ENCODE peak calls at places on chromosome 20, in four cellular contexts. R, E, W and F are unnamed samples.
A peak's percentile ranks its signal among the peaks of the same experiment; 100 is the strongest.

GRCh38 chr20:16575390-16576140 is 2.3 kb upstream of the KIF16B start:
- DNase-seq in W (no peak), E (no peak), R (no peak), F (no peak)

GRCh38 chr20:4112490-4113420 is 97.4 kb upstream of the RNF24 start:
- DNase-seq in W (no peak), E (no peak), R (no peak), F (no peak)

GRCh38 chr20:4216866-4217265 is 201.5 kb upstream of the RNF24 start:
- DNase-seq in E (no peak), R (no peak), W (no peak), F (no peak)

GRCh38 chr20:59808729-59809381 is 124.6 kb downstream of the SYCP2 start:
- DNase-seq in W (no peak), R (peak; percentile 17), E (no peak), F (no peak)

GRCh38 chr20:58007947-58008346 is 220.5 kb downstream of the ANKRD60 start:
- DNase-seq in W (no peak), R (no peak), E (no peak), F (no peak)

GRCh38 chr20:38685853-38686473 is 38.3 kb upstream of the SLC32A1 start:
- DNase-seq in E (peak; percentile 51), R (no peak), W (no peak), F (peak; percentile 38)

GRCh38 chr20:62044671-62045070 is 21.0 kb downstream of the TAF4 start:
- DNase-seq in R (no peak), W (no peak), E (no peak), F (no peak)

GRCh38 chr20:37365760-37366638 is 20.1 kb downstream of the SRC start:
- DNase-seq in W (no peak), R (peak; percentile 26), E (no peak), F (no peak)

GRCh38 chr20:59230385-59230784 is 66.8 kb downstream of the ZNF831 start:
- DNase-seq in W (no peak), E (no peak), R (no peak), F (no peak)

GRCh38 chr20:11270566-11270965 is 596.8 kb upstream of the JAG1 start:
- DNase-seq in W (no peak), E (no peak), R (no peak), F (no peak)

GRCh38 chr20:11271319-11271718 is 597.5 kb upstream of the JAG1 start:
- DNase-seq in E (no peak), R (no peak), W (no peak), F (no peak)

GRCh38 chr20:11266571-11266970 is 592.8 kb upstream of the JAG1 start:
- DNase-seq in W (no peak), E (no peak), R (no peak), F (no peak)

GRCh38 chr20:11267762-11268335 is 594.0 kb upstream of the JAG1 start:
- DNase-seq in R (no peak), E (peak; percentile 22), W (no peak), F (peak; percentile 1)

DNA sequence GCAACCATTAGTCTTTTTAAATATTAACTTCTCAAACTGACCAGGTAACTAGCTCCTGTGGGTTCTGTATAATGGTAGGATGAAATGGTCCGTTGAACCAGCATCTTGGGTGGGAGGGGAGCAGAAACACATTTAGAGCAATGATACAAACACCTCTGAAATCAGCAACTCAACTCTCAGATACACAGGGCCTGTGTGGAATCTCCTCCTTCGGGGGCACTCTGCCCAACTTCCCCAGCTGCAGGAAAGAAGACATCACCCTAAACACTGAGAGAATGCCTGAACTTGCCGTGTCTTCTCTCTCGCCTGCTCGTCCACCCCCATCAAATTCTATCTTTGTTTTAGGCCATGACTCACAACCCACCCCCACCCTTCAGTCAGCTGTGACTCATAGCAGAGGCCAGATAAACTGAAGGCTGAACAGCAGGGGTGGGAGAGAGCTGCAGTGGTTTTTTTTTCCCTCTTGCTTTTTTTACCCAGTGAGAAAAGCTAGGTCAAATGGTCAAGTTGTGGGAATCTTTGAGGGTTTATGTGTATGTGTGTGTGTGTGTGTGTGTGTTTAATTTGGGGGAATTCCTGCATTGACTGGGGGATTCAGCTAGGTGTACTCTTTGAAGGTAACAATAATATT is 593.4 kb upstream of the JAG1 start:
- DNase-seq in R (no peak), W (peak; percentile 86), E (peak; percentile 95), F (peak; percentile 94)
- TF ChIP-seq CTCF in R (no peak), W (peak; percentile 27), E (peak; percentile 38), F (peak; percentile 18)

DNA sequence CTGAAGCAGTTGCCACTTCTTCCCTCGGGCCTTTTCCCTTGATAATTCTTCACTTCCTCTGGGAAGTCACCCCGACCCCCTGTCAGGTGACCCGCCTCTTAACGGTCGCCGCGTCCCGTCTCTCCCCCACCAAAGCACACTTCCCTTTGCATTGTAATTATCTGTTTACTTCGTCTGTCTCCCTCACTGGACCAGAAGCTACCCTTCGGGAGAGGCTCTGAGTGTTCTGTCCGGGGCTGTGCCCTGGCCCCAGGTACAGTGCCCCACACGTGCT is 771 bp upstream of the SNAI1 start:
- DNase-seq in E (no peak), W (no peak), R (no peak), F (no peak)
- H3K4me3 ChIP-seq in E (peak overlapping the region; percentile 39), W (no peak overlapping the region), R (no peak overlapping the region), F (peak overlapping the region; percentile 21)

GRCh38 chr20:33576432-33576883 is 85.7 kb upstream of the C20orf144 start:
- DNase-seq in R (no peak), E (no peak), W (no peak), F (no peak)
- TF ChIP-seq CTCF in R (no peak), E (peak; percentile 23), W (no peak), F (no peak)

GRCh38 chr20:23047738-23048214 is 1.7 kb downstream of the THBD start:
- DNase-seq in R (no peak), E (no peak), W (no peak), F (no peak)

GRCh38 chr20:23046431-23046830 is 3.0 kb downstream of the THBD start:
- DNase-seq in E (no peak), R (no peak), W (no peak), F (no peak)

GRCh38 chr20:23048283-23049200 is 930 bp downstream of the THBD start:
- DNase-seq in R (peak; percentile 75), E (no peak), W (no peak), F (peak; percentile 33)

GRCh38 chr20:23049201-23049932 is at the start of gene THBD:
- DNase-seq in R (peak; percentile 86), W (no peak), E (peak; percentile 44), F (peak; percentile 73)

GRCh38 chr20:23047001-23047737 is 2.3 kb downstream of the THBD start:
- DNase-seq in E (no peak), W (no peak), R (no peak), F (no peak)
- H3K4me3 ChIP-seq in E (peak overlapping the region; percentile 65), W (no peak overlapping the region), R (peak overlapping the region; percentile 54), F (no peak overlapping the region)